ENCODE peak calls at places on chromosomes 11 and 22, in seven cellular contexts. P is thoracic aorta, Q is Peyer's patch, G is endodermal cell, R is aorta, K is MM.1S, H is lower lobe of right lung. W is an unnamed sample. For H3K4me1 and H3K36me3, the result is how much of the 10 kb centered on the place peaks cover.

GRCh38 chr11:5197538-5197937 is 2.9 kb downstream of the OR51V1 start:
- DNase-seq in P (no peak), Q (no peak), G (no peak), R (no peak), K (no peak), H (no peak), W (no peak)

GRCh38 chr11:76781861-76782500 is 1.2 kb upstream of the TSKU start:
- DNase-seq in P (no peak), Q (no peak), G (no peak), R (peak), K (no peak), H (no peak), W (no peak)

GRCh38 chr11:88632163-88632562 is 294.6 kb upstream of the CTSC start:
- DNase-seq in P (no peak), Q (no peak), G (no peak), R (no peak), K (no peak), H (no peak), W (no peak)

GRCh38 chr11:72792437-72793021 is 1.3 kb downstream of the STARD10 start:
- DNase-seq in P (no peak), Q (no peak), G (no peak), R (no peak), K (no peak), H (no peak), W (no peak)

GRCh38 chr11:103659138-103659734 is 377.2 kb upstream of the DDI1 start:
- DNase-seq in P (no peak), Q (no peak), G (peak), R (no peak), K (no peak), H (no peak), W (no peak)

GRCh38 chr11:4074266-4074665 is 20.3 kb upstream of the RRM1 start:
- DNase-seq in P (no peak), Q (no peak), G (peak), R (no peak), K (no peak), H (no peak), W (no peak)

GRCh38 chr11:122664188-122664587 is 8.7 kb downstream of the UBASH3B start:
- DNase-seq in P (no peak), Q (no peak), G (no peak), R (no peak), K (no peak), H (no peak), W (no peak)

GRCh38 chr11:790721-791564 is 1.1 kb upstream of the CEND1 start:
- DNase-seq in P (no peak), Q (no peak), G (peak), R (no peak), K (no peak), H (no peak), W (no peak)

GRCh38 chr11:23021287-23021863 is 161.1 kb upstream of the CCDC179 start:
- DNase-seq in P (no peak), Q (no peak), G (peak), R (no peak), K (peak), H (no peak), W (no peak)

GRCh38 chr11:113488931-113489351 is 13.7 kb upstream of the DRD2 start:
- DNase-seq in P (no peak), Q (no peak), G (no peak), R (no peak), K (no peak), H (no peak), W (no peak)

GRCh38 chr22:19271856-19272535 is 19.5 kb downstream of the CLTCL1 start:
- DNase-seq in P (no peak), Q (no peak), G (no peak), R (no peak), K (no peak), H (no peak), W (no peak)

GRCh38 chr11:121652982-121653381 is 200.2 kb upstream of the SORL1-AS1 start:
- DNase-seq in P (no peak), Q (no peak), G (no peak), R (no peak), K (no peak), H (no peak), W (no peak)

GRCh38 chr11:3199537-3200295 is 18.9 kb downstream of the MRGPRG start:
- DNase-seq in P (no peak), Q (peak), G (no peak), R (peak), K (no peak), H (no peak), W (no peak)

GRCh38 chr11:131874070-131874469 is 503.7 kb downstream of the NTM start:
- DNase-seq in P (no peak), Q (no peak), G (no peak), R (no peak), K (no peak), H (no peak), W (no peak)

GRCh38 chr11:73889019-73889418 is 12.2 kb downstream of the PAAF1 start:
- DNase-seq in P (no peak), Q (no peak), G (no peak), R (no peak), K (no peak), H (no peak), W (no peak)

GRCh38 chr11:78652866-78653265 is 78.2 kb upstream of the NARS2 start:
- DNase-seq in P (no peak), Q (no peak), G (peak), R (no peak), K (no peak), H (no peak), W (no peak)

GRCh38 chr11:106473089-106473722 is 395.7 kb downstream of the AASDHPPT start:
- DNase-seq in P (no peak), Q (no peak), G (no peak), R (no peak), K (no peak), H (no peak), W (no peak)

GRCh38 chr11:112369916-112370315 is 109.3 kb upstream of the PLET1 start:
- DNase-seq in P (no peak), Q (no peak), G (no peak), R (no peak), K (no peak), H (no peak), W (no peak)

GRCh38 chr11:19511413-19512183 is 201.0 kb upstream of the NAV2 start:
- DNase-seq in P (peak), Q (no peak), G (no peak), R (peak), K (no peak), H (peak), W (no peak)

GRCh38 chr11:266676-267439 is 11.3 kb upstream of the NLRP6 start:
- DNase-seq in P (no peak), Q (peak), G (no peak), R (peak), K (peak), H (no peak), W (peak)

GRCh38 chr11:46977038-46977818 is 40.7 kb downstream of the CSTPP1 start:
- DNase-seq in P (no peak), Q (no peak), G (peak), R (no peak), K (no peak), H (no peak), W (no peak)

GRCh38 chr11:46253258-46254134 is 24.0 kb upstream of the CREB3L1 start:
- DNase-seq in P (no peak), Q (no peak), G (no peak), R (no peak), K (no peak), H (no peak), W (no peak)

GRCh38 chr11:110584150-110584549 is 128.1 kb downstream of the ARHGAP20 start:
- DNase-seq in P (no peak), Q (no peak), G (no peak), R (no peak), K (no peak), H (no peak), W (no peak)

GRCh38 chr11:104060004-104060403 is 23.6 kb downstream of the DDI1 start:
- DNase-seq in P (no peak), Q (no peak), G (no peak), R (no peak), K (no peak), H (no peak), W (no peak)

GRCh38 chr11:34784318-34784841 is 131.8 kb downstream of the APIP start:
- DNase-seq in P (no peak), Q (no peak), G (no peak), R (no peak), K (peak), H (no peak), W (no peak)

GRCh38 chr22:47124946-47125345 is 362.5 kb downstream of the TBC1D22A start:
- DNase-seq in P (no peak), Q (peak), G (no peak), R (peak), K (no peak), H (no peak), W (no peak)

GRCh38 chr11:418343-419247 is 3.8 kb upstream of the SIGIRR start:
- DNase-seq in P (no peak), Q (no peak), G (no peak), R (peak), K (no peak), H (peak), W (no peak)

GRCh38 chr11:44338721-44339529 is 29.0 kb upstream of the ALX4 start:
- DNase-seq in P (no peak), Q (no peak), G (no peak), R (no peak), K (no peak), H (no peak), W (no peak)

GRCh38 chr22:23529166-23530103 is 50.7 kb downstream of the IGLL1 start:
- DNase-seq in P (no peak), Q (peak), G (peak), R (no peak), K (no peak), H (peak), W (no peak)

GRCh38 chr11:63609536-63609935 is 4.7 kb downstream of the PLAAT3 start:
- DNase-seq in P (no peak), Q (peak), G (no peak), R (no peak), K (no peak), H (no peak), W (no peak)

GRCh38 chr11:112794321-112794720 is 166.9 kb upstream of the NCAM1 start:
- DNase-seq in P (no peak), Q (no peak), G (no peak), R (no peak), K (no peak), H (no peak), W (no peak)

GRCh38 chr11:113705871-113706654 is at the start of gene TMPRSS5:
- DNase-seq in P (no peak), Q (no peak), G (no peak), R (no peak), K (no peak), H (no peak), W (no peak)

GRCh38 chr11:73175551-73176144 is 33.5 kb upstream of the FCHSD2 start:
- DNase-seq in P (no peak), Q (no peak), G (no peak), R (peak), K (no peak), H (no peak), W (no peak)

GRCh38 chr11:58832246-58832645 is 12.3 kb downstream of the GLYATL2 start:
- DNase-seq in P (no peak), Q (no peak), G (no peak), R (no peak), K (no peak), H (no peak), W (no peak)

GRCh38 chr11:96187779-96188624 is 155.0 kb downstream of the MAML2 start:
- DNase-seq in P (peak), Q (no peak), G (no peak), R (peak), K (no peak), H (no peak), W (no peak)

GRCh38 chr11:1289211-1289935 is 20.1 kb downstream of the TOLLIP start:
- DNase-seq in P (no peak), Q (peak), G (no peak), R (peak), K (no peak), H (peak), W (no peak)

GRCh38 chr11:45922425-45923082 is at the start of gene LARGE2:
- DNase-seq in P (no peak), Q (peak), G (peak), R (no peak), K (peak), H (peak), W (no peak)

GRCh38 chr11:117855452-117855851 is 21.0 kb downstream of the FXYD6 start:
- DNase-seq in P (no peak), Q (no peak), G (peak), R (no peak), K (no peak), H (no peak), W (no peak)

GRCh38 chr11:45853616-45854219 is 6.4 kb downstream of the CRY2 start:
- DNase-seq in P (no peak), Q (no peak), G (no peak), R (no peak), K (no peak), H (no peak), W (no peak)

GRCh38 chr11:63920870-63921417 is 4.0 kb upstream of the RCOR2 start:
- DNase-seq in P (no peak), Q (no peak), G (peak), R (no peak), K (peak), H (no peak), W (no peak)

GRCh38 chr11:30916764-30917163 is 330.6 kb upstream of the MPPED2 start:
- DNase-seq in P (no peak), Q (no peak), G (no peak), R (no peak), K (no peak), H (no peak), W (no peak)
- H3K4me1 ChIP-seq in P (under half), Q (under half), G (under half), R (under half), K (under half), H (under half), W (under half)

GRCh38 chr22:31719850-31720471 is 30.0 kb downstream of the PRR14L start:
- DNase-seq in P (no peak), Q (no peak), G (no peak), R (no peak), K (no peak), H (no peak), W (no peak)
- H3K36me3 ChIP-seq in P (under half), Q (half or more), G (half or more), R (under half), K (under half), H (half or more), W (half or more)

DNA sequence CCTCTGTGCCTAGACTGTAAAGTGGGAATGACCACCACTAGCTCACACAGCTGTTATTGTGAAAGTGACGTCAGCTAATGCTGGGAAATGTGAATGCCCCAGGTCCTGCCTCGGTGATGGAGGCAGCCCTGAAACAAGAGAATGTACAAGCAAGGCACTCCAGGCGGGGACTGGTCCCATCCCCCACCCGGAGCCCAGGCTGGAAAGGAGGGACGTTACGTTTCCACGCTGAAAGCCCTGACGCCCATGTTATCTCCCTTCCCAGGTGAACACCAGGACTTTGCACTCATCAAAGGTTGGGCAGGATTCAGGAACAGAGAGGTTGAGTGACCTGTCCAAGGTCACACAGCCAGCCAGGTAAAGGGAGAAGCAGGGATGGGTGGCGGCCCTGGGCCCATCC is 784 bp downstream of the SULT4A1 start:
- DNase-seq in P (no peak), Q (peak), G (no peak), R (no peak), K (no peak), H (no peak), W (no peak)
- H3K4me3 ChIP-seq in P (no peak), Q (no peak), G (peak), R (no peak), K (no peak), H (no peak), W (no peak)

DNA sequence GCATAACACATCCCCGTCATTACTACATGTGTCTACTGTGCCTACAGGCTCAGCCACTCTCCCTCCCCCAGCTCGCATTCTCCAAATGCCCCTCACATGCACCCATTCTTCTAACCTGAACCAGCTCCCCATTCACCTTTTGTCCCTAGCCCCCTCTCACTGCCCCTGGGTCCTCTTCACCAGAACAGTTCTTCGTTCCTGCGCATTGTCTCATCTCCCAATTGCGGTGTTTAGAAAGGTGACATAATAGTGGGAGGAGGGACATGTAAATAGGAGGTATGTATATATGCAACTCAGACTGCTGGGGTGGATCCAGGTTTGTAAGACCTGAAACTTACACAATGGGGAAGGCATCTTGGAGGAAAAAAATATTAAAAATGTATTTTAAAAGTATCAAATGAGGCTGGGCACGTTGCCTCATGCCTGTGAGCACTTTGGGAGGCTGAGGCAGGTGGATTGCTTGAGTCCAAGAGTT is 4.7 kb upstream of the VSIG2 start:
- DNase-seq in P (no peak), Q (no peak), G (peak), R (no peak), K (no peak), H (no peak), W (no peak)
- H3K4me1 ChIP-seq in P (under half), Q (under half), G (under half), R (under half), K (under half), H (half or more), W (under half)

GRCh38 chr22:29290061-29290460 is 16.4 kb upstream of the GAS2L1 start:
- DNase-seq in P (no peak), Q (no peak), G (no peak), R (no peak), K (no peak), H (no peak), W (no peak)

GRCh38 chr22:29288837-29289236 is 17.6 kb upstream of the GAS2L1 start:
- DNase-seq in P (no peak), Q (no peak), G (no peak), R (no peak), K (no peak), H (no peak), W (no peak)

DNA sequence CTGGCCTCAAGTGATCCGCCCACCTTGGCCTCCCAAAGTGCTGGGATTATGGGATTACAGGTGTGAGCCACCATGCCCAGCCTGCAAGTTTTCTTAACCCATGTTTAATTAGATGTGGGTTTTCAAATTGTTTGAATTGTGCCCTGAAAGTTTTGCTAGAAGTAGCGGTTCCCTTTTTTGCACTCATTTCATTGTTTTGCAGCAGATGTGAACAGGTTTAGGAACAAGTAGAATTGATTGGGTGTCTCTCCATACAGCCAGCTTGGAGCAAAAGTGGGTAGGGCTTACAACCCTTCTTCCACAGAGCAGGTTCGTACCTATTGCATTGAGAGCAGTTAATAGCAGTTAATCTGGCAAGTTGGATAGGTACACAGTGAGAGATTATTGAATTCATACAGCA is 16.1 kb downstream of the EWSR1 start:
- DNase-seq in P (no peak), Q (no peak), G (no peak), R (no peak), K (no peak), H (no peak), W (no peak)
- H3K36me3 ChIP-seq in P (half or more), Q (half or more), G (half or more), R (under half), K (under half), H (half or more), W (half or more)

DNA sequence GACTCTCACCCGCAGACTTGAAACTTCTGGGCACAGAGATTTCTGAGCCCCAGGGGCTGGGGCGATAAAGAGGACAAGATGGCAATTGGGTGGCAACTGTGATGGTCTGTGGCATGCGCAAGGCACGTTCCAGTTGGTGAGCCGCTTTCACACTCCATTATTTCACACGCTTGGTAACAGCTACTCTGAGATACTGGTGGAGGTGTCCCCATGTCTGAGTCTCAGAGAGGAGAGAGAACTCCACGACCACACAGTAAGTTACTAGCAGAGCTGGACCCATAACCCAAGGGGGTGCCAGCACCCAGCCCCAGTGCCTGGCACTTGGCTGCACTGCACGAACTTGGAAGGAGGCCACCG is 6.0 kb upstream of the KCNJ4 start:
- DNase-seq in P (no peak), Q (no peak), G (no peak), R (no peak), K (no peak), H (no peak), W (no peak)
- H3K4me3 ChIP-seq in P (peak), Q (no peak), G (no peak), R (no peak), K (no peak), H (no peak), W (no peak)

DNA sequence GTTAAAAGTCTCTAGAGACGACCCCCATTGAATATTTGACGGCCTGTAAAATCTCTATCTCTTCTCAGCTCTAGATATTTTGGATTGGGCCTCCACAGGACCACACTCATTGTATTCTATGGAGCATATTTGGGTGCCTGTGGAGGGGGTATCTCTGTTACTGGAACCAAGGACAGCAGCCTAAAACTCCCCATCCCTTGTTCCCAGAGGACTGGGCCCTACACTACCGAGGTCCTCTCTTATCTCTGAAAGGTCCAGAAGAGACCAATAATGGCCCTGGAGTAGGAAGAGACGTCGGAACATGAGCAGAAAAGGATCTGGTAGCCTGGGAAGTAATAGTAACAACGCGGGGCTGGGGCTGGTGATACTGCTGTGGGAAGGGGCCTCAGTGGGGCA is 542 bp downstream of the HPS4 start:
- DNase-seq in P (no peak), Q (no peak), G (no peak), R (no peak), K (no peak), H (no peak), W (no peak)
- H3K4me1 ChIP-seq in P (under half), Q (half or more), G (under half), R (under half), K (half or more), H (half or more), W (under half)

W was measured in CD4-positive, CD25-positive, alpha-beta regulatory T cell.